ENCODE peak calls at places on chromosomes 12 and 14, in nine cellular contexts. K, F, A, R, N, L, G, Y and T are unnamed samples.

GRCh38 chr14:75301666-75302325 is 23.2 kb downstream of the FOS start:
- DNase-seq in K (no peak), F (no peak), A (no peak), R (no peak), N (peak), L (no peak), G (peak), Y (peak), T (no peak)

GRCh38 chr12:27303139-27304111 is 29.2 kb upstream of the BMAL2 start:
- DNase-seq in K (no peak), F (no peak), A (peak), R (no peak), N (no peak), L (no peak), G (no peak), Y (no peak), T (no peak)

GRCh38 chr12:104699489-104700194 is 242.9 kb downstream of the CHST11 start:
- DNase-seq in K (no peak), F (no peak), A (no peak), R (no peak), N (no peak), L (no peak), G (peak), Y (no peak), T (no peak)

GRCh38 chr14:58863576-58864345 is 226.0 kb downstream of the DACT1 start:
- DNase-seq in K (no peak), F (no peak), A (no peak), R (no peak), N (no peak), L (no peak), G (no peak), Y (no peak), T (no peak)

GRCh38 chr12:129069886-129070285 is 216.6 kb downstream of the GLT1D1 start:
- DNase-seq in K (no peak), F (no peak), A (no peak), R (no peak), N (peak), L (no peak), G (no peak), Y (no peak), T (no peak)

GRCh38 chr14:86858043-86858442 is 1134.9 kb downstream of the GALC start:
- DNase-seq in K (no peak), F (no peak), A (no peak), R (no peak), N (no peak), L (no peak), G (no peak), Y (no peak), T (no peak)

GRCh38 chr12:2752676-2753371 is 41.9 kb upstream of the FKBP4 start:
- DNase-seq in K (peak), F (peak), A (peak), R (peak), N (peak), L (peak), G (peak), Y (peak), T (peak)

GRCh38 chr12:95815635-95816212 is 25.2 kb upstream of the NTN4 start:
- DNase-seq in K (no peak), F (peak), A (peak), R (no peak), N (no peak), L (no peak), G (no peak), Y (no peak), T (peak)

GRCh38 chr14:105411985-105412767 is 7.5 kb upstream of the MTA1 start:
- DNase-seq in K (no peak), F (no peak), A (no peak), R (no peak), N (no peak), L (no peak), G (no peak), Y (no peak), T (no peak)

GRCh38 chr14:103136388-103137271 is 13.4 kb downstream of the TNFAIP2 start:
- DNase-seq in K (no peak), F (no peak), A (no peak), R (no peak), N (no peak), L (no peak), G (no peak), Y (no peak), T (peak)

GRCh38 chr14:92844220-92844619 is 50.1 kb downstream of the GOLGA5 start:
- DNase-seq in K (no peak), F (no peak), A (no peak), R (no peak), N (no peak), L (no peak), G (peak), Y (no peak), T (no peak)

GRCh38 chr12:55717397-55718007 is 1.7 kb downstream of the BLOC1S1 start:
- DNase-seq in K (no peak), F (no peak), A (no peak), R (no peak), N (no peak), L (no peak), G (peak), Y (no peak), T (no peak)

GRCh38 chr14:64654072-64654899 is 49.9 kb upstream of the PLEKHG3 start:
- DNase-seq in K (no peak), F (peak), A (peak), R (no peak), N (no peak), L (no peak), G (no peak), Y (peak), T (peak)

GRCh38 chr14:102824832-102825231 is 47.6 kb downstream of the TRAF3 start:
- DNase-seq in K (no peak), F (no peak), A (no peak), R (no peak), N (no peak), L (no peak), G (no peak), Y (no peak), T (no peak)

GRCh38 chr14:91997492-91997891 is 42.4 kb downstream of the TRIP11 start:
- DNase-seq in K (no peak), F (no peak), A (no peak), R (no peak), N (no peak), L (no peak), G (no peak), Y (no peak), T (no peak)

GRCh38 chr12:56374726-56375597 is 12.3 kb upstream of the APOF start:
- DNase-seq in K (no peak), F (peak), A (no peak), R (no peak), N (peak), L (no peak), G (no peak), Y (no peak), T (no peak)

GRCh38 chr12:46549527-46550265 is 177.1 kb upstream of the SLC38A2 start:
- DNase-seq in K (no peak), F (no peak), A (no peak), R (no peak), N (no peak), L (no peak), G (peak), Y (no peak), T (peak)

GRCh38 chr12:34386621-34387255 is 364.4 kb downstream of the ALG10 start:
- DNase-seq in K (no peak), F (no peak), A (no peak), R (no peak), N (no peak), L (no peak), G (no peak), Y (no peak), T (no peak)

GRCh38 chr12:9751204-9752144 is 9.2 kb downstream of the CD69 start:
- DNase-seq in K (no peak), F (peak), A (no peak), R (peak), N (no peak), L (peak), G (no peak), Y (no peak), T (peak)

GRCh38 chr14:98466807-98467206 is 805.2 kb downstream of the BCL11B start:
- DNase-seq in K (no peak), F (no peak), A (no peak), R (no peak), N (no peak), L (no peak), G (no peak), Y (no peak), T (no peak)

GRCh38 chr14:70664698-70665447 is 23.2 kb downstream of the TTC9 start:
- DNase-seq in K (no peak), F (no peak), A (peak), R (no peak), N (no peak), L (no peak), G (no peak), Y (no peak), T (no peak)

GRCh38 chr14:68458840-68459469 is 333.9 kb downstream of the ZFP36L1 start:
- DNase-seq in K (no peak), F (peak), A (peak), R (no peak), N (no peak), L (no peak), G (no peak), Y (no peak), T (peak)

GRCh38 chr12:89244536-89244935 is 107.8 kb downstream of the DUSP6 start:
- DNase-seq in K (no peak), F (no peak), A (no peak), R (peak), N (no peak), L (no peak), G (peak), Y (peak), T (no peak)

GRCh38 chr12:111757361-111758119 is 9.2 kb upstream of the ALDH2 start:
- DNase-seq in K (no peak), F (no peak), A (peak), R (no peak), N (peak), L (no peak), G (no peak), Y (peak), T (no peak)

GRCh38 chr14:91835920-91836843 is 31.2 kb downstream of the TC2N start:
- DNase-seq in K (peak), F (no peak), A (peak), R (peak), N (peak), L (peak), G (peak), Y (no peak), T (peak)

GRCh38 chr14:95486875-95487668 is 29.4 kb downstream of the SYNE3 start:
- DNase-seq in K (no peak), F (no peak), A (no peak), R (no peak), N (no peak), L (no peak), G (no peak), Y (no peak), T (no peak)

GRCh38 chr12:82671673-82672195 is 15.0 kb upstream of the TMTC2 start:
- DNase-seq in K (no peak), F (no peak), A (no peak), R (no peak), N (no peak), L (no peak), G (no peak), Y (no peak), T (no peak)

GRCh38 chr14:53850714-53851296 is 105.8 kb downstream of the BMP4 start:
- DNase-seq in K (no peak), F (peak), A (no peak), R (no peak), N (no peak), L (no peak), G (no peak), Y (no peak), T (peak)

GRCh38 chr12:92132282-92132681 is 13.4 kb downstream of the BTG1 start:
- DNase-seq in K (no peak), F (no peak), A (no peak), R (no peak), N (no peak), L (no peak), G (no peak), Y (no peak), T (no peak)

GRCh38 chr12:48037267-48037915 is 33.1 kb upstream of the COL2A1 start:
- DNase-seq in K (peak), F (peak), A (no peak), R (no peak), N (no peak), L (no peak), G (no peak), Y (no peak), T (no peak)

GRCh38 chr12:95721320-95721719 is 69.2 kb downstream of the NTN4 start:
- DNase-seq in K (no peak), F (no peak), A (peak), R (no peak), N (no peak), L (no peak), G (no peak), Y (no peak), T (peak)

GRCh38 chr12:2765608-2766007 is 29.2 kb upstream of the FKBP4 start:
- DNase-seq in K (no peak), F (no peak), A (no peak), R (no peak), N (no peak), L (no peak), G (no peak), Y (no peak), T (no peak)